ENCODE peak calls at places on chromosomes 4 and X, in four cellular contexts. N is GM10248, D is kidney, O is AG04450. M is an unnamed sample.

GRCh38 chrX:39418936-39419659 is 617.8 kb downstream of the MID1IP1 start:
- DNase-seq in N (no peak), D (peak), O (no peak), M (no peak)

GRCh38 chrX:9368262-9368661 is 96.6 kb upstream of the TBL1X start:
- DNase-seq in D (no peak), O (no peak), N (no peak), M (no peak)

GRCh38 chr4:102825261-102826071 is 1.9 kb downstream of the UBE2D3 start:
- DNase-seq in O (peak), N (no peak), D (no peak), M (peak)

GRCh38 chr4:86848732-86849617 is at the start of gene SLC10A6:
- DNase-seq in D (no peak), O (no peak), N (no peak), M (peak)

GRCh38 chr4:17030543-17030942 is 132.1 kb upstream of the LDB2 start:
- DNase-seq in D (no peak), N (no peak), O (peak), M (peak)

GRCh38 chr4:127162741-127163140 is 470.0 kb upstream of the INTU start:
- DNase-seq in N (no peak), O (peak), D (no peak), M (peak)

GRCh38 chrX:40006025-40007017 is 91.4 kb downstream of the BCOR start:
- DNase-seq in N (no peak), O (no peak), D (peak), M (peak)

GRCh38 chrX:71103110-71103983 is 3.2 kb downstream of the CXorf65 start:
- DNase-seq in O (no peak), D (no peak), N (peak), M (no peak)

GRCh38 chrX:100363926-100364325 is 46.1 kb downstream of the PCDH19 start:
- DNase-seq in O (no peak), N (no peak), D (no peak), M (peak)

GRCh38 chrX:17024896-17025295 is 78.4 kb downstream of the REPS2 start:
- DNase-seq in D (peak), N (no peak), O (no peak), M (no peak)

GRCh38 chr4:147509386-147509785 is 28.5 kb downstream of the EDNRA start:
- DNase-seq in D (no peak), O (no peak), N (no peak), M (no peak)

GRCh38 chr4:172356002-172356401 is 542.8 kb downstream of the GALNTL6 start:
- DNase-seq in N (no peak), O (no peak), D (no peak), M (no peak)

GRCh38 chrX:102768984-102769761 is 48.6 kb downstream of the GPRASP3 start:
- DNase-seq in N (peak), D (peak), O (peak), M (peak)

GRCh38 chr4:126627255-126627654 is 1005.5 kb upstream of the INTU start:
- DNase-seq in N (no peak), O (no peak), D (no peak), M (peak)

GRCh38 chr4:139734875-139735380 is 69.3 kb downstream of the MGST2 start:
- DNase-seq in O (no peak), N (peak), D (peak), M (peak)

GRCh38 chr4:26015133-26015651 is 101.2 kb downstream of the SMIM20 start:
- DNase-seq in O (peak), N (no peak), D (no peak), M (no peak)

DNA sequence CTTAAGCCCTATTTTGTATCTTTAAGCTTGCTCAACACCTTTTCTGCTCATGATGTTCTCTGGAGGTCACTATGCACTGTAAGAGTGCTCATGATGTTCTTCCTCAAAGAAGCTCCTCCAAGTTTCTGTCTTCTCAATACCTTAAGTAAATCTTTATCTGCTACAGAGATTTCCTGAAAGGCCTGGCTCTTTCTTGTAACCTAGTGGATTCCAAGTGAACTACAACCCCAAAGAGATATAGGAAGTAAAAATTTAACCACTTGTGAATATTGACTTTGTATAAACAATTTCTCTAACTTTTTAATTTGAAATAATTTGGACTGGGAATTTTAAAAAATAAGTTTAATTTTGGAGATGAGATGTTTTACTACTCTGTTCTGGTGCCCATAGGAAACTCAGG is 39.3 kb upstream of the XK start:
- DNase-seq in O (no peak), D (no peak), N (no peak), M (no peak)
- TF ChIP-seq CTCF in O (no peak), D (no peak), N (no peak), M (peak)

DNA sequence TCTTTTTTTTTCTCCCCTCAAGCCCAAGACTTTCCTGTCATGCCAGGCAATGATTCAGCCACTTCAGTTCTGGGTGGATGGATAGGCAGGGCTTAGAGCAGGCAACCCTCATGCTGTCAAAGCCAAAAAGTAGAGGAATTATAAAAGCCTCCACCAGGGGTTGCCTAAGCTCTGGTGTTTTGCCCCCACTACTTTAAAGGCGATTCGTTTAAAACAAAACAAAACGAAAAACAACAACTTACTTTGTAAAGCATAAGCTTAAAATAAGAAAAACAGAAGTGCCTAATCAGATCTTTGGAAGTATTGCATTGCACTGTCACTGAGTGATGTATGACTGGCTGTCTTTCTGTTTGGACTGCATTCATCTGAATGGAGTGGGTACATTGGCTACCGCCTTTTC is 5.3 kb upstream of the IDS start:
- DNase-seq in O (no peak), N (no peak), D (no peak), M (no peak)
- TF ChIP-seq CTCF in O (peak), N (no peak), D (no peak), M (no peak)

DNA sequence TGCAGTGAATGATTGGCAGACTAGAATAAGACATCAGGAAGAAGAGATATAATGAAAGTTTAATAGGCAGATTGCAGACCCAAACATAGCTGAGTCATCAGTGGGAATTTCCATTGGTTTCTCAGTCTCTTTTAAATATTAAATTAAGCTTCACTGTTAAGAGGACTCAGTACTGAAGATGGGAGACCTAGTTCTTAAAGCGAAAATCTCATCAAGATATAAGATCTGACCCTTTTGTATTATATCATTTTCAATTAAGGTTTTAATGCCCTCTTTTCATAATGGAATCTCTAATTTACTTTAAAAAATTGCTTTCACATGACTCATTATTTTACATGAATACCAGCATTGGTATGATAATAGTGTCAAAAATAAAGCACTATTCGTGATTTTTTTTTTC is 168.9 kb upstream of the ATOH1 start:
- DNase-seq in D (no peak), N (no peak), O (no peak), M (peak)
- TF ChIP-seq CTCF in D (no peak), N (no peak), O (no peak), M (no peak)

DNA sequence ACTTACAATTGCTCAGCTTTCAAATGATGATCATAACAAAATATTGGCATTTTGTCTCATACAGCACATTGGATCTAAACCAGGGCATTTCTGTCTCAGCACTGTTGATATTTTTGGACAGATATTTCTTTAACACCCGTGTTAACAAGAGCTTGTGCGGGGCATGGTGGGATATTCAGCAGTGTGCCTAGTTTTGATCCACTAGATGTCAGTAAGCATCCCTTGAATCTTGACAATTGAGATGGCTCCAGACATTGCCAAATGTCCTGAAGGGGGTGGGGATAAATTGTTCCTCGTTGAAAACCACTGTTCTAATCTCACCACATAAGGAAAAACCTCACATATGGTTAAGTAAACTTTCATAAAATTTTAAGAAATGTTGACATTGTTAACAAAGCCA is 806.3 kb downstream of the STIM2 start:
- DNase-seq in N (no peak), O (no peak), D (no peak), M (peak)
- TF ChIP-seq CTCF in N (no peak), O (no peak), D (no peak), M (no peak)

DNA sequence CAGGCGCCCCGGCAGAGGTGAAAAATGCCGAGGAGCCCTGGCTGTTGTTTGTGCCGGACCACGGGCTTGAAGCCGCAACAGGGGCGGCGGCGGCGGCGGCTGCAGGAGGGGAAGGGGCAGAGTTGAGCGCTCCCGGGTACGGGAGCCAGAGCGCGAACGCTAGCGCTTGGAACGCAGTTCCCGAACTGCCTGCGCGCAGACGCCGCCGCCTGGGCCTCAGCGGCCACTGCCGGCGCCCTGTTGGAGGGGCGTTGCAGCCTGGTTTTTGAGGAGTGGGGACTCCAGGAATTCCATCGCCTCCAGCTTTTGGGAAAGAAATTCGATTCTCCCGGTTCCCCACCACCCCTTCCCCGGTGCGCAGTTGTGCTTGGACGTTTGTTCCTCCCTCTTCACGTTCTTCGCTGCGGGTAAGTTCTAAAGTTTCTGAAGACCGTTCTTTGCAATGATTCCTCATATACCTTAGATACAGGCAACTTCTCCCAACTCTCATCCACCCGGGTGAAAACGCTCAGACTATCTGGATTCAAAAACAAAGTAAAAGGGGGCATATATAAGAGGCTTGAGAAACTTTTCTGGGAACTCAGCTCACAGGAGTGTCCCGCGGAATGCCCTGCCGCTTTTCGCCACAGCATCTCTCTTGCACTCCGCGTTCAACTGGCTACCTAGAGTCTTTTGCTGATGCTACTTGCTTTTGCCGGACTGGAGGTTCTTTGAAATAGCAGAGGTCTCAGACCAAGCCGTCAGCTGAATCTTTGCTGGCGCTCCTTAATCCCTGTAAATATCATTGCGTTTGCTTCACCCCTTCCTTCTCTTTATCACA is 1.0 kb downstream of the FAT4 start:
- DNase-seq in O (no peak), D (peak), N (peak), M (peak)
- TF ChIP-seq CTCF in O (peak), D (no peak), N (no peak), M (no peak)

DNA sequence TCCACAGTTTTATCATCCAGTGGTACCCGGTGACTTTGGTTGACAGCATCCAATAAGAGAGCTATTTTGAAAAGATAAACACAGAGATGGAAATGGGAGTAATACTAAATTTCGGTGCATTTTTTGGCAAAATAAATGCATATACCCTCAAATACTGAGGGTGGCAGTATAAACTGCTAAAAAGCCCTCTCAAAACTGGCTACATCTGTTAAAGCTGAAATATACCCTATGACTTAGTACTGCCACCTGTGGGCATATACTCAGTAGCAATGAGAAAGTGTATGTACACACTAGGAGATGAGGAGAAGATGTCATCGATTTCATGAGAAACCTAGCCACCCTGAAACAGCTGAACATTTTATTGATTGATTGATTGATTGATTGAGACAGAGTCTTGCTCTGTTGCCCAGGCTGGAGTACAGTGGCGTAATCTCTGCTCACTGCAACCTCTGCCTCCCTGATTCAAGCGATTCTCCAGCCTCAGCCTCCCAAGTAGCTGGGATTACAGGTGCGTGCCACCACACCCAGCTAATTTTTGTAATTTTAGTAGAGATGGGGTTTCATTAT is 12.2 kb upstream of the TMEM128 start:
- DNase-seq in O (no peak), D (no peak), N (peak), M (peak)
- TF ChIP-seq CTCF in O (peak), D (peak), N (peak), M (peak)

GRCh38 chrX:139969286-139969685 is 4.0 kb upstream of the CXorf66 start:
- DNase-seq in O (no peak), D (no peak), N (no peak), M (no peak)

GRCh38 chrX:139972113-139972512 is 6.8 kb upstream of the CXorf66 start:
- DNase-seq in O (no peak), D (no peak), N (no peak), M (no peak)

GRCh38 chrX:139965421-139965820 is at the start of gene CXorf66:
- DNase-seq in D (no peak), O (no peak), N (no peak), M (no peak)

GRCh38 chrX:139971394-139971749 is 6.1 kb upstream of the CXorf66 start:
- DNase-seq in D (no peak), O (no peak), N (no peak), M (no peak)

GRCh38 chrX:139967300-139967699 is 2.0 kb upstream of the CXorf66 start:
- DNase-seq in D (no peak), O (no peak), N (peak), M (peak)
- TF ChIP-seq CTCF in D (peak), O (peak), N (peak), M (no peak)

DNA sequence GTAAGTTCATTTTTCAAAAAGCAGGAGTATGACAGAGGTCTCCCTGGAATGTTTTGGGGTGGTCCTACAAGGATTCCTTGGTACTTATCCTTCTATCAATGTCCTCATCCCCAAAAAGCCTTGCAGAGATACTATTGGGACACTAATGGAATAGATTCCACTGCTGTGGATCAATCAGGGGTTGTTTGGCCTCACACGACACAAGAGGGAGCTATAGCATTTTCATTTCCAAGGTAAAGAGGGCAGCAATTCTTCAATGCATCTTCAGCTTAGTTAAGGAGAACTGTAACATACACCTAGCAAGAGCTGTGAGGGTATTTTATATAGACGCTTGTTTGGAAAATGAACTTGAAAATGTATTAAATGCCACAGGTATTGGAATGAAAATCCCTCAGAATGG is 50.9 kb downstream of the USP26 start:
- DNase-seq in D (no peak), N (no peak), O (no peak), M (peak)
- TF ChIP-seq CTCF in D (no peak), N (no peak), O (no peak), M (peak)

GRCh38 chr4:153773236-153773690 is 13.4 kb upstream of the RNF175 start:
- DNase-seq in O (no peak), D (no peak), N (no peak), M (peak)
- TF ChIP-seq CTCF in O (no peak), D (no peak), N (no peak), M (no peak)

DNA sequence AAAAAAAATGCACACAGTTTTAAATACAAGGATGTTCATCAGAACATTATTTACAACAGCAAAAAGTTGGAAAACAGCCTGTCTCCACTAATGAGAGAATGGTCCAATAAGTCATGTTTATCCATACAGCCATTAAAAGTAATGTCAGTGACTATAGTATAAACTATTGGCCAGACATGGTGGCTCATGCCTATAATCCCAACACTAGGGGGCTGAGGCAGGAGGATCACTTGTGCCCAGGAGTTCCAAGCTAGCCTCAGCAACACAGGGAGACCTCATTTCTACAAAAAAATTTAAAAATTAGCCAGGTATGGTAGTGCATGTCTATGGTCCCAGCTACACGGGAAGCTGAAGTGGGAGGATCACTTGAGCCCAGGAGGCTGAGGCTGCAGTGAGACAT is 48.1 kb upstream of the IL13RA1 start:
- DNase-seq in N (no peak), D (no peak), O (no peak), M (no peak)
- TF ChIP-seq CTCF in N (no peak), D (peak), O (peak), M (no peak)

M was measured in MCF 10A.